ENCODE peak calls at places on chromosomes 12 and 14, in four cellular contexts. L is HCT116, O is GM12878, N is H1. V is an unnamed sample.

GRCh38 chr12:3717283-3717974 is 35.5 kb downstream of the CRACR2A start:
- DNase-seq in L (no peak), O (no peak), N (no peak), V (no peak)

GRCh38 chr14:50060871-50061663 is 55.3 kb downstream of the VCPKMT start:
- DNase-seq in L (no peak), O (no peak), N (no peak), V (peak; percentile 66)

GRCh38 chr12:131117438-131118245 is 163.9 kb downstream of the ADGRD1 start:
- DNase-seq in L (no peak), O (no peak), N (no peak), V (no peak)

GRCh38 chr14:86639146-86639545 is 1109.2 kb downstream of the FLRT2 start:
- DNase-seq in L (no peak), O (no peak), N (no peak), V (no peak)

GRCh38 chr12:11658796-11659195 is 9.3 kb downstream of the ETV6 start:
- DNase-seq in L (no peak), O (no peak), N (no peak), V (no peak)

GRCh38 chr14:65054471-65055085 is 47.7 kb downstream of the MAX start:
- DNase-seq in L (no peak), O (no peak), N (no peak), V (no peak)

GRCh38 chr14:90336985-90337384 is 5.2 kb upstream of the NRDE2 start:
- DNase-seq in L (no peak), O (no peak), N (no peak), V (no peak)

GRCh38 chr12:133233993-133234564 is 1.6 kb downstream of the ANHX start:
- DNase-seq in L (no peak), O (no peak), N (no peak), V (no peak)

GRCh38 chr14:99759546-99759925 is 33.7 kb upstream of the EML1 start:
- DNase-seq in L (no peak), O (no peak), N (no peak), V (no peak)

GRCh38 chr14:75010472-75010871 is 7.8 kb downstream of the EIF2B2 start:
- DNase-seq in L (no peak), O (no peak), N (no peak), V (no peak)

GRCh38 chr12:123041811-123042655 is 61.6 kb downstream of the ARL6IP4 start:
- DNase-seq in L (no peak), O (no peak), N (no peak), V (no peak)

GRCh38 chr14:74599201-74599809 is 12.7 kb downstream of the LTBP2 start:
- DNase-seq in L (no peak), O (no peak), N (no peak), V (no peak)

GRCh38 chr14:90810808-90811207 is 5.4 kb downstream of the TTC7B start:
- DNase-seq in L (no peak), O (no peak), N (no peak), V (no peak)

GRCh38 chr14:90543876-90544275 is 147.0 kb downstream of the CALM1 start:
- DNase-seq in L (no peak), O (no peak), N (no peak), V (no peak)

GRCh38 chr12:4037747-4038312 is 164.6 kb upstream of the PARP11 start:
- DNase-seq in L (no peak), O (no peak), N (no peak), V (peak; percentile 27)

GRCh38 chr14:64709126-64709525 is 4.9 kb downstream of the PLEKHG3 start:
- DNase-seq in L (no peak), O (no peak), N (no peak), V (no peak)

GRCh38 chr12:95215925-95216324 is 1.3 kb downstream of the FGD6 start:
- DNase-seq in L (no peak), O (no peak), N (no peak), V (no peak)

GRCh38 chr12:77152623-77153193 is 87.3 kb upstream of the E2F7 start:
- DNase-seq in L (peak; percentile 22), O (no peak), N (no peak), V (no peak)

GRCh38 chr12:101909646-101910045 is 32.3 kb downstream of the DRAM1 start:
- DNase-seq in L (no peak), O (no peak), N (no peak), V (no peak)

GRCh38 chr14:23640524-23641141 is 4.5 kb downstream of the DHRS2 start:
- DNase-seq in L (no peak), O (no peak), N (no peak), V (peak; percentile 24)

GRCh38 chr14:22614240-22614799 is 16.2 kb downstream of the ABHD4 start:
- DNase-seq in L (peak; percentile 76), O (no peak), N (no peak), V (no peak)

GRCh38 chr12:133026996-133027395 is 10.3 kb upstream of the ZNF84 start:
- DNase-seq in L (no peak), O (no peak), N (no peak), V (no peak)

GRCh38 chr12:29563636-29564035 is 66.2 kb upstream of the OVCH1 start:
- DNase-seq in L (no peak), O (no peak), N (no peak), V (no peak)

DNA sequence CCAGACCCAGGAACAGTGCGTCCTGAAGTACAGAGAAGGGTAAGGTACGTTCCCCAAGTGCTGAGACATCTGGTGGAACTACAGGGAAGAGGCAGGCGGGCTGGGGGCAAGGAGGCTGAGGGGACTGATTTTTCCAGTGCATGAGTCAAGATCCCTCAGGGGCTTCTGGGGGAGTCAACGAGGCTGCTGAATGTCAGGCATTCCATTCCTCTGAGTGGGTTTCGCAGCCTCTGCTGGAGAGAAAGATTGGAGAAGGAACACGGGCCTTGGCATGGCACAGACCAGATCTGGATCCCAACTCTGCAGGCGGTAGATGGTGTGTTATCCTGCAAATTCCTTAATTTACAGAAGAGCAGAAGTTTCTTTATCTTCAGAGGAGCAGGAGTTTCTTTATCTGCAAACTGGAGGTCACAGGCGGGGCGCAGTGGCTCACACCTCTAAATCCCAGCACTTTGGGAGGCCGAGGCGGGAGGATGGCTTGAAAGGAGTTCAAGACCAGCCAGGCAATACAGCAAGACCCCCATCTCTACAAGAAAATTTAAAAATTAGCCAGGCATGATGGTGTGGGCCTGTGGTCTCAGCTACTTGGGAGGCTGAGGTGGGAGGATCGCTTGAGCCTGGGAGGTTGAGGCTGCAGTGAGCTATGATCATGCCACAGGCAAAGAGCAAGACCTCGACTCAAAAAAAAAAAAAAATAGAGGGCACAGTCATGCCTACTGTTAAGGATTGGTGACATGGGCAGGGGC is 132.6 kb upstream of the MAP1LC3B2 start:
- DNase-seq in L (peak; percentile 87), O (no peak), N (peak; percentile 89), V (peak; percentile 35)
- TF ChIP-seq SIN3A in L (no peak), O (no peak), N (no peak), V (peak; percentile 84)

GRCh38 chr12:58500399-58500798 is 419.9 kb downstream of the LRIG3 start:
- DNase-seq in L (no peak), O (no peak), N (no peak), V (no peak)

GRCh38 chr12:58503731-58504520 is 416.4 kb downstream of the LRIG3 start:
- DNase-seq in L (no peak), O (no peak), N (no peak), V (no peak)

GRCh38 chr12:58502236-58502635 is 418.1 kb downstream of the LRIG3 start:
- DNase-seq in L (no peak), O (no peak), N (no peak), V (no peak)

GRCh38 chr12:58504539-58504938 is 415.8 kb downstream of the LRIG3 start:
- DNase-seq in L (no peak), O (no peak), N (no peak), V (no peak)

DNA sequence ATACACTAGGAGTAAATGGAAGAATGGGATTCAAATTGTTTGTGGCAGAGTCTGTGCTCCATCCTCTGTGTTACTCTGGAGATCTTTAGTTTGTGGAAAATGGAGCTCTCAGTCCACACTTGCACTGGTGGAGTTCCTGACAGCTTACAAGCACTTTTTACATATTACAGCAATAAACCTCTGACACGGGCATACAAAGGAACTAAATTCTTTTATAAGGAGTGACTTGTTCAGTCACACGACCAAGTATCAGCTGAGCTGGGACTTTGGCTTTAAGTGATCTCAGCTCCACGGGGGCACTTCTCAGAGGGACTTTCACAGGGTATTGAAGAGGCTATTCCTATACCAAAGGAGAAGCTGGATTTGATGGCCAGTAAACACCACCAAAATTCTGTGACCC is 417.4 kb downstream of the LRIG3 start:
- DNase-seq in L (no peak), O (no peak), N (no peak), V (no peak)
- TF ChIP-seq SIN3A in L (no peak), O (no peak), N (no peak), V (no peak)

DNA sequence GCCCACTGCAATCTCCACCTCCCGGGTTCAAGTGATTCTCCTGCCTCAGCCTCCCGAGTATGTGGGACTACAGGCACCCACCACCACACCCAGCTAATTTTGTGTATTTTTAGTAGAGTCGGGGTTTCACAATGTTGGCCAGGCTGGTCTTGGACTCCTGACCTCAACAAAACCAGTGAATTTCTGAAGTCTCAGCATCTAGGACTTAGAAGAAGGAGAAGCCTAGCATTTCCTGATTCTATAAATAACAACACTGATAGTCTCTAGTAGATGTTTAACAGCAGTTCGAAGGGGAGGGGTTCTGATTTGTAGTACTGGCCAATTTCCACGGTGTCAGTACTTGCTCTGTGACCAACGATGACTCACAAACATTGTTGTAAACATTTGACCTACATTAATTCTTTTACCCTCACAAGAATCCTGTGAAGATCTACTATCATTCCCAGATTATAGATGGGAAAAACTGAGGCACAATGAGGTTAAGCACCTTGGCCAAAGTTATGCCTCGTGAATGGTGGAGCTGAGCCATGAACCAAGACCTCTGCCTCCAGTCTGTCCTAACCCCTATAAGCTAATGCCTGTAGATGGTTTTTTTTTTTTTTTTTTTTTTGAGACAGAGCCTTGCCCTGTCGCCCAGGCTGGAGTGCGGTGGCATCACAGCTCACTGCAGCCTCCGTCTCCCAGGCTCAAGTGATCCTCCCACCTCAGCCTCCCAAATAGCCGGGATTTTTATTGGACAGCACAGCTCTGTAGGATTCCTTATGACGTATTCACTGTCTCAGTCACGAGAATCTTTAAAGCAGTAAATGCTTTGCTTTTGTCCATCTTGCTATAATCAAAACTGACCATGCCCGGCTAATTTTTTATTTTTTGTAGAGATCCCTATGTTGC is 5.2 kb downstream of the P2RX4 start:
- DNase-seq in L (peak; percentile 75), O (no peak), N (no peak), V (no peak)
- TF ChIP-seq SIN3A in L (peak; percentile 26), O (no peak), N (no peak), V (no peak)

GRCh38 chr14:93959239-93960107 is 16.9 kb downstream of the ASB2 start:
- DNase-seq in L (peak; percentile 88), O (peak; percentile 90), N (peak; percentile 61), V (no peak)
- TF ChIP-seq SIN3A in L (no peak), O (no peak), N (no peak), V (no peak)

DNA sequence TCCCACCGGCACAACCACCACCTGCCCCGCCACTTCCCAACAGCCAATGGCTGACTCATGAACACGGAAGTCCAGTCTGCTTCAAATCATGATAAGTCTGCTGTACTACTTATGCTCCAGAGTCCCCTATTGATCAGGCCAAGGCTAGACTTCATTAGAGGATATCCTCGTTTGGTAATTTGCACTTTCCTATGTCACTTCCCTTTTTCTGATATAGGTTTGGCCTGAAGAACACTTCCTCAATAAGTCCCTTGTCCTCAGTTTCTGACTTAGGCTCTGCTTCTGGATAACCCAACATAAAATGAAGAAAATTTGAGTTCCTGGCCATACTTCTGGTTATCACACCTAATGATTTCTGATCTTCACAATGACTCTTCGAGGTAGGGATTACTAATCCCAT is 45.3 kb downstream of the IFNG-AS1 start:
- DNase-seq in L (no peak), O (no peak), N (no peak), V (no peak)
- TF ChIP-seq SIN3A in L (no peak), O (no peak), N (no peak), V (no peak)

V was measured in SK-N-SH.